ENCODE peak calls at places on chromosomes 16 and 17, in seven cellular contexts. One of them, this sample, is unnamed.

GRCh38 chr17:43891851-43892671 is 15.3 kb downstream of the MPP2 start:
- DNase-seq in CD8-positive, alpha-beta T cell: no peak
- DNase-seq in nephron progenitor cell: no peak
- DNase-seq in WTC11: peak; percentile 33
- DNase-seq in cardiac fibroblast: no peak
- DNase-seq in progenitor cell of endocrine pancreas: no peak
- DNase-seq in ovary: no peak
- DNase-seq in this sample: no peak

GRCh38 chr17:73747221-73748002 is 103.2 kb upstream of the SDK2 start:
- DNase-seq in ovary: no peak
- DNase-seq in cardiac fibroblast: no peak
- DNase-seq in progenitor cell of endocrine pancreas: no peak
- DNase-seq in CD8-positive, alpha-beta T cell: no peak
- DNase-seq in WTC11: no peak
- DNase-seq in nephron progenitor cell: no peak
- DNase-seq in this sample: no peak

GRCh38 chr16:67393790-67394270 is 532 bp upstream of the TPPP3 start:
- DNase-seq in CD8-positive, alpha-beta T cell: no peak
- DNase-seq in ovary: peak; percentile 56
- DNase-seq in cardiac fibroblast: no peak
- DNase-seq in progenitor cell of endocrine pancreas: no peak
- DNase-seq in nephron progenitor cell: no peak
- DNase-seq in WTC11: no peak
- DNase-seq in this sample: no peak

GRCh38 chr17:74760404-74761105 is 12.1 kb downstream of the NHERF1 start:
- DNase-seq in progenitor cell of endocrine pancreas: no peak
- DNase-seq in nephron progenitor cell: no peak
- DNase-seq in CD8-positive, alpha-beta T cell: peak; percentile 11
- DNase-seq in ovary: peak; percentile 27
- DNase-seq in WTC11: no peak
- DNase-seq in cardiac fibroblast: no peak
- DNase-seq in this sample: no peak

GRCh38 chr17:35972945-35973332 is 8.4 kb downstream of the CCL16 start:
- DNase-seq in WTC11: no peak
- DNase-seq in cardiac fibroblast: no peak
- DNase-seq in ovary: no peak
- DNase-seq in progenitor cell of endocrine pancreas: no peak
- DNase-seq in CD8-positive, alpha-beta T cell: no peak
- DNase-seq in nephron progenitor cell: no peak
- DNase-seq in this sample: no peak

GRCh38 chr17:28030386-28030785 is 12.1 kb upstream of the NLK start:
- DNase-seq in ovary: no peak
- DNase-seq in WTC11: no peak
- DNase-seq in CD8-positive, alpha-beta T cell: no peak
- DNase-seq in cardiac fibroblast: no peak
- DNase-seq in nephron progenitor cell: no peak
- DNase-seq in progenitor cell of endocrine pancreas: no peak
- DNase-seq in this sample: no peak

GRCh38 chr16:14089283-14089823 is 18.2 kb downstream of the MRTFB start:
- DNase-seq in progenitor cell of endocrine pancreas: no peak
- DNase-seq in nephron progenitor cell: no peak
- DNase-seq in ovary: no peak
- DNase-seq in CD8-positive, alpha-beta T cell: no peak
- DNase-seq in WTC11: no peak
- DNase-seq in cardiac fibroblast: no peak
- DNase-seq in this sample: no peak

GRCh38 chr17:82372591-82373452 is 1.3 kb downstream of the UTS2R start:
- DNase-seq in CD8-positive, alpha-beta T cell: no peak
- DNase-seq in cardiac fibroblast: no peak
- DNase-seq in WTC11: no peak
- DNase-seq in progenitor cell of endocrine pancreas: no peak
- DNase-seq in nephron progenitor cell: peak; percentile 52
- DNase-seq in ovary: peak; percentile 27
- DNase-seq in this sample: peak; percentile 53

GRCh38 chr17:72719206-72719581 is 373.3 kb downstream of the SLC39A11 start:
- DNase-seq in WTC11: no peak
- DNase-seq in nephron progenitor cell: no peak
- DNase-seq in cardiac fibroblast: no peak
- DNase-seq in CD8-positive, alpha-beta T cell: no peak
- DNase-seq in progenitor cell of endocrine pancreas: no peak
- DNase-seq in ovary: no peak
- DNase-seq in this sample: no peak

GRCh38 chr17:82974136-82974952 is 105.1 kb upstream of the METRNL start:
- DNase-seq in cardiac fibroblast: no peak
- DNase-seq in WTC11: no peak
- DNase-seq in ovary: no peak
- DNase-seq in nephron progenitor cell: peak; percentile 38
- DNase-seq in progenitor cell of endocrine pancreas: no peak
- DNase-seq in CD8-positive, alpha-beta T cell: no peak
- DNase-seq in this sample: peak; percentile 83

GRCh38 chr16:67445913-67446907 is 15.3 kb downstream of the HSD11B2 start:
- DNase-seq in nephron progenitor cell: no peak
- DNase-seq in cardiac fibroblast: no peak
- DNase-seq in ovary: peak; percentile 89
- DNase-seq in progenitor cell of endocrine pancreas: no peak
- DNase-seq in WTC11: no peak
- DNase-seq in CD8-positive, alpha-beta T cell: no peak
- DNase-seq in this sample: no peak

GRCh38 chr16:1019234-1019933 is 37.8 kb downstream of the SOX8 start:
- DNase-seq in progenitor cell of endocrine pancreas: no peak
- DNase-seq in nephron progenitor cell: no peak
- DNase-seq in WTC11: no peak
- DNase-seq in CD8-positive, alpha-beta T cell: no peak
- DNase-seq in ovary: peak; percentile 47
- DNase-seq in cardiac fibroblast: peak; percentile 64
- DNase-seq in this sample: no peak

GRCh38 chr17:5123343-5124124 is 7.7 kb downstream of the USP6 start:
- DNase-seq in cardiac fibroblast: no peak
- DNase-seq in CD8-positive, alpha-beta T cell: no peak
- DNase-seq in progenitor cell of endocrine pancreas: peak; percentile 12
- DNase-seq in nephron progenitor cell: no peak
- DNase-seq in WTC11: no peak
- DNase-seq in ovary: no peak
- DNase-seq in this sample: no peak

GRCh38 chr16:47037746-47038458 is 64.4 kb upstream of the DNAJA2 start:
- DNase-seq in cardiac fibroblast: peak; percentile 78
- DNase-seq in WTC11: peak; percentile 89
- DNase-seq in progenitor cell of endocrine pancreas: peak; percentile 96
- DNase-seq in CD8-positive, alpha-beta T cell: peak; percentile 84
- DNase-seq in nephron progenitor cell: peak; percentile 97
- DNase-seq in ovary: peak; percentile 94
- DNase-seq in this sample: peak; percentile 96

GRCh38 chr17:57724038-57724728 is 20.9 kb downstream of the CCDC182 start:
- DNase-seq in progenitor cell of endocrine pancreas: no peak
- DNase-seq in nephron progenitor cell: no peak
- DNase-seq in WTC11: no peak
- DNase-seq in CD8-positive, alpha-beta T cell: no peak
- DNase-seq in cardiac fibroblast: no peak
- DNase-seq in ovary: no peak
- DNase-seq in this sample: peak; percentile 56

GRCh38 chr17:60039509-60040442 is 38.9 kb downstream of the HEATR6 start:
- DNase-seq in ovary: no peak
- DNase-seq in WTC11: no peak
- DNase-seq in cardiac fibroblast: no peak
- DNase-seq in nephron progenitor cell: no peak
- DNase-seq in CD8-positive, alpha-beta T cell: no peak
- DNase-seq in progenitor cell of endocrine pancreas: no peak
- DNase-seq in this sample: no peak

GRCh38 chr17:22514315-22514714 is 822.0 kb downstream of the KCNJ18 start:
- DNase-seq in ovary: no peak
- DNase-seq in cardiac fibroblast: no peak
- DNase-seq in CD8-positive, alpha-beta T cell: no peak
- DNase-seq in WTC11: no peak
- DNase-seq in progenitor cell of endocrine pancreas: no peak
- DNase-seq in nephron progenitor cell: no peak
- DNase-seq in this sample: no peak

GRCh38 chr16:78240459-78241222 is 141.2 kb downstream of the WWOX start:
- DNase-seq in progenitor cell of endocrine pancreas: no peak
- DNase-seq in CD8-positive, alpha-beta T cell: no peak
- DNase-seq in cardiac fibroblast: no peak
- DNase-seq in ovary: no peak
- DNase-seq in WTC11: no peak
- DNase-seq in nephron progenitor cell: no peak
- DNase-seq in this sample: no peak
- TF ChIP-seq CTCF in progenitor cell of endocrine pancreas: peak; percentile 42
- TF ChIP-seq CTCF in CD8-positive, alpha-beta T cell: no peak
- TF ChIP-seq CTCF in cardiac fibroblast: no peak
- TF ChIP-seq CTCF in ovary: no peak
- TF ChIP-seq CTCF in WTC11: no peak
- TF ChIP-seq CTCF in nephron progenitor cell: no peak
- TF ChIP-seq CTCF in this sample: no peak

GRCh38 chr16:88634994-88635670 is 3.2 kb upstream of the IL17C start:
- DNase-seq in CD8-positive, alpha-beta T cell: no peak
- DNase-seq in ovary: no peak
- DNase-seq in progenitor cell of endocrine pancreas: no peak
- DNase-seq in cardiac fibroblast: no peak
- DNase-seq in WTC11: no peak
- DNase-seq in nephron progenitor cell: no peak
- DNase-seq in this sample: no peak

GRCh38 chr16:88632587-88632930 is 5.8 kb upstream of the IL17C start:
- DNase-seq in cardiac fibroblast: no peak
- DNase-seq in progenitor cell of endocrine pancreas: no peak
- DNase-seq in WTC11: no peak
- DNase-seq in ovary: no peak
- DNase-seq in nephron progenitor cell: no peak
- DNase-seq in CD8-positive, alpha-beta T cell: no peak
- DNase-seq in this sample: no peak

GRCh38 chr16:88634141-88634993 is 4.0 kb upstream of the IL17C start:
- DNase-seq in CD8-positive, alpha-beta T cell: peak; percentile 59
- DNase-seq in ovary: no peak
- DNase-seq in progenitor cell of endocrine pancreas: no peak
- DNase-seq in cardiac fibroblast: peak; percentile 60
- DNase-seq in WTC11: peak; percentile 87
- DNase-seq in nephron progenitor cell: peak; percentile 83
- DNase-seq in this sample: peak; percentile 80

GRCh38 chr16:88631920-88632586 is 6.3 kb upstream of the IL17C start:
- DNase-seq in CD8-positive, alpha-beta T cell: no peak
- DNase-seq in nephron progenitor cell: no peak
- DNase-seq in WTC11: no peak
- DNase-seq in progenitor cell of endocrine pancreas: no peak
- DNase-seq in cardiac fibroblast: no peak
- DNase-seq in ovary: no peak
- DNase-seq in this sample: no peak

GRCh38 chr16:88633684-88634140 is 4.7 kb upstream of the IL17C start:
- DNase-seq in progenitor cell of endocrine pancreas: no peak
- DNase-seq in cardiac fibroblast: peak; percentile 30
- DNase-seq in CD8-positive, alpha-beta T cell: peak; percentile 78
- DNase-seq in WTC11: peak; percentile 67
- DNase-seq in ovary: no peak
- DNase-seq in nephron progenitor cell: peak; percentile 20
- DNase-seq in this sample: peak; percentile 67
- TF ChIP-seq CTCF in progenitor cell of endocrine pancreas: no peak
- TF ChIP-seq CTCF in cardiac fibroblast: peak; percentile 41
- TF ChIP-seq CTCF in CD8-positive, alpha-beta T cell: no peak
- TF ChIP-seq CTCF in WTC11: no peak
- TF ChIP-seq CTCF in ovary: no peak
- TF ChIP-seq CTCF in nephron progenitor cell: peak; percentile 18
- TF ChIP-seq CTCF in this sample: no peak

GRCh38 chr17:15269087-15269486 is 4.0 kb upstream of the PMP22 start:
- DNase-seq in progenitor cell of endocrine pancreas: no peak
- DNase-seq in ovary: no peak
- DNase-seq in nephron progenitor cell: no peak
- DNase-seq in CD8-positive, alpha-beta T cell: no peak
- DNase-seq in cardiac fibroblast: no peak
- DNase-seq in WTC11: no peak
- DNase-seq in this sample: no peak

GRCh38 chr17:15269690-15270089 is 4.6 kb upstream of the PMP22 start:
- DNase-seq in CD8-positive, alpha-beta T cell: no peak
- DNase-seq in nephron progenitor cell: no peak
- DNase-seq in cardiac fibroblast: no peak
- DNase-seq in ovary: no peak
- DNase-seq in progenitor cell of endocrine pancreas: no peak
- DNase-seq in WTC11: no peak
- DNase-seq in this sample: no peak

GRCh38 chr17:15268465-15268864 is 3.3 kb upstream of the PMP22 start:
- DNase-seq in WTC11: no peak
- DNase-seq in progenitor cell of endocrine pancreas: no peak
- DNase-seq in ovary: no peak
- DNase-seq in CD8-positive, alpha-beta T cell: no peak
- DNase-seq in nephron progenitor cell: no peak
- DNase-seq in cardiac fibroblast: no peak
- DNase-seq in this sample: no peak

GRCh38 chr17:15266325-15266950 is 1.3 kb upstream of the PMP22 start:
- DNase-seq in progenitor cell of endocrine pancreas: no peak
- DNase-seq in CD8-positive, alpha-beta T cell: no peak
- DNase-seq in ovary: no peak
- DNase-seq in cardiac fibroblast: no peak
- DNase-seq in WTC11: no peak
- DNase-seq in nephron progenitor cell: no peak
- DNase-seq in this sample: no peak

GRCh38 chr17:15268003-15268402 is 2.9 kb upstream of the PMP22 start:
- DNase-seq in CD8-positive, alpha-beta T cell: no peak
- DNase-seq in cardiac fibroblast: no peak
- DNase-seq in nephron progenitor cell: no peak
- DNase-seq in ovary: no peak
- DNase-seq in progenitor cell of endocrine pancreas: no peak
- DNase-seq in WTC11: no peak
- DNase-seq in this sample: no peak
- TF ChIP-seq CTCF in CD8-positive, alpha-beta T cell: no peak
- TF ChIP-seq CTCF in cardiac fibroblast: no peak
- TF ChIP-seq CTCF in nephron progenitor cell: no peak
- TF ChIP-seq CTCF in ovary: no peak
- TF ChIP-seq CTCF in progenitor cell of endocrine pancreas: no peak
- TF ChIP-seq CTCF in WTC11: no peak
- TF ChIP-seq CTCF in this sample: no peak

GRCh38 chr16:79013004-79013403 is 587.5 kb downstream of the MAF start:
- DNase-seq in cardiac fibroblast: no peak
- DNase-seq in nephron progenitor cell: no peak
- DNase-seq in progenitor cell of endocrine pancreas: no peak
- DNase-seq in CD8-positive, alpha-beta T cell: no peak
- DNase-seq in ovary: no peak
- DNase-seq in WTC11: no peak
- DNase-seq in this sample: no peak

GRCh38 chr16:79009911-79010310 is 590.6 kb downstream of the MAF start:
- DNase-seq in nephron progenitor cell: no peak
- DNase-seq in progenitor cell of endocrine pancreas: no peak
- DNase-seq in ovary: no peak
- DNase-seq in cardiac fibroblast: no peak
- DNase-seq in WTC11: no peak
- DNase-seq in CD8-positive, alpha-beta T cell: no peak
- DNase-seq in this sample: no peak

GRCh38 chr16:79008869-79009179 is 591.7 kb downstream of the MAF start:
- DNase-seq in ovary: no peak
- DNase-seq in CD8-positive, alpha-beta T cell: no peak
- DNase-seq in WTC11: no peak
- DNase-seq in cardiac fibroblast: no peak
- DNase-seq in progenitor cell of endocrine pancreas: no peak
- DNase-seq in nephron progenitor cell: no peak
- DNase-seq in this sample: no peak

GRCh38 chr16:79013930-79014329 is 586.6 kb downstream of the MAF start:
- DNase-seq in progenitor cell of endocrine pancreas: no peak
- DNase-seq in WTC11: no peak
- DNase-seq in nephron progenitor cell: no peak
- DNase-seq in cardiac fibroblast: no peak
- DNase-seq in CD8-positive, alpha-beta T cell: no peak
- DNase-seq in ovary: no peak
- DNase-seq in this sample: no peak

DNA sequence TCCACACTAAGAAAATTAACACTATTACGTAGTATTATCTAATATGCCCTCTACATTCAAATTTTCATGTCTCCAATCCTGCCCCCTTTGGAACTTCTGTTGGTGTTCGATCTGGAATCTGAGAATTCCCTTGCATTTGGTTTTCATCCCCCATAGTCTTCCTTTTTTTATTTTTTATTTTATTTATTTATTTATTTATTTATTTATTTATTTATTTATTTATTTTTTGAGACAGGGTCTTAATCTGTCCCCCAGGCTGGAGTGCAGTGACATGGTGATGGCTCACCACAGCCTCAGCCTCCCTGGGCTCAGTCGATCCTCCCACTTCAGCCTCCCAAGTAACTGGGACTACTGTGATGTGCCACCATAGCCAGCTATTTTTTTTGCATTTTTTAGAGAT is 589.3 kb downstream of the MAF start:
- DNase-seq in WTC11: no peak
- DNase-seq in CD8-positive, alpha-beta T cell: no peak
- DNase-seq in cardiac fibroblast: no peak
- DNase-seq in nephron progenitor cell: no peak
- DNase-seq in progenitor cell of endocrine pancreas: no peak
- DNase-seq in ovary: no peak
- DNase-seq in this sample: no peak
- TF ChIP-seq CTCF in WTC11: no peak
- TF ChIP-seq CTCF in CD8-positive, alpha-beta T cell: no peak
- TF ChIP-seq CTCF in cardiac fibroblast: no peak
- TF ChIP-seq CTCF in nephron progenitor cell: no peak
- TF ChIP-seq CTCF in progenitor cell of endocrine pancreas: no peak
- TF ChIP-seq CTCF in ovary: no peak
- TF ChIP-seq CTCF in this sample: no peak

This sample was measured in glutamatergic neuron.